ENCODE peak calls at places on chromosomes 3 and 15, in seven cellular contexts. P is CD8-positive, alpha-beta T cell; T is heart right ventricle; O is cardiac muscle cell; H is psoas muscle; Y is PC-3; V is neural progenitor cell. N is an unnamed sample.
A peak's percentile ranks its signal among the peaks of the same experiment; 100 is the strongest.

GRCh38 chr3:29538610-29538958 is 257.7 kb downstream of the RBMS3 start:
- DNase-seq in O (no peak), P (no peak), V (no peak), H (no peak), Y (no peak), T (no peak), N (no peak)

GRCh38 chr15:57610130-57610529 is 18.4 kb downstream of the MYZAP start:
- DNase-seq in T (peak; percentile 76), V (no peak), H (peak; percentile 58), P (no peak), O (no peak), Y (peak; percentile 93), N (no peak)

GRCh38 chr3:98731720-98732238 is 31.4 kb upstream of the ST3GAL6 start:
- DNase-seq in Y (no peak), H (no peak), P (no peak), V (no peak), O (no peak), T (no peak), N (no peak)

GRCh38 chr3:73052857-73053256 is 8.6 kb upstream of the EBLN2 start:
- DNase-seq in O (no peak), T (no peak), P (no peak), Y (peak; percentile 49), V (no peak), H (no peak), N (no peak)

GRCh38 chr3:116734243-116734642 is 24.7 kb downstream of the TUSC7 start:
- DNase-seq in H (no peak), T (no peak), Y (no peak), V (no peak), O (no peak), P (no peak), N (no peak)

GRCh38 chr3:141915016-141915415 is 38.6 kb downstream of the ATP1B3 start:
- DNase-seq in V (no peak), O (no peak), T (no peak), P (no peak), H (no peak), Y (no peak), N (no peak)

GRCh38 chr3:195162033-195162669 is 108.8 kb downstream of the XXYLT1 start:
- DNase-seq in O (no peak), T (no peak), V (no peak), H (no peak), Y (no peak), P (no peak), N (no peak)

GRCh38 chr3:53500165-53500777 is 5.9 kb downstream of the CACNA1D start:
- DNase-seq in T (no peak), H (no peak), O (no peak), P (no peak), V (no peak), Y (no peak), N (no peak)

GRCh38 chr3:67362686-67363085 is 291.7 kb downstream of the SUCLG2 start:
- DNase-seq in Y (peak; percentile 55), H (no peak), V (no peak), P (no peak), T (no peak), O (no peak), N (no peak)

GRCh38 chr15:73367624-73368300 is 996 bp downstream of the HCN4 start:
- DNase-seq in P (no peak), H (no peak), V (peak; percentile 64), T (no peak), Y (no peak), O (no peak), N (peak; percentile 16)

GRCh38 chr15:82768414-82769081 is 37.3 kb downstream of the FSD2 start:
- DNase-seq in P (no peak), O (no peak), T (no peak), H (peak; percentile 41), Y (peak; percentile 45), V (no peak), N (no peak)

DNA sequence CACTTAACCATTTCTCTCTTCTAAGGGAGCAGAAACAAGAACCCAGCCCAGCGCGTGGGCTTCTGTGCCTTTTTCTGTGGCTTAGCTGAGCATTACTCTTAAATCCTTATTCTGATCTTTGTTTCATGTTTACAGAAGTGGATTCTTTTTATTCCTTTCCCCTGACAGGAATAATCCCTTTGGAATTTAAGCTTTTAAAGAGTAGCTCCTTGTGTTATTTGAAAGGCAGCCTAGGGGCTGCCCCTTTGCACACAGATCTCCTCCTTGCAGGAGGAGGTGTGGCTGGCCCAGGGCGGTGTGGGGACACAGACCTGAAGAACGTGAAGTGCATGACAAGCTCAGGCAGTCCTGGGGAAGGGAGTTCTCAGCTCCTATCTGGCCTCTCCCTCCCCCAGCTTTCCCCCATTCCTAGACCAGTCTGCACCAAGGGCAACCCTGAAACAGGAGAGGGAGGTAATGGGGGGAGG is 77.1 kb upstream of the UBE2E1 start:
- DNase-seq in H (no peak), P (no peak), O (no peak), T (no peak), Y (peak; percentile 71), V (peak; percentile 76), N (peak; percentile 45)
- H3K27ac ChIP-seq in H (no peak overlapping the region), P (no peak overlapping the region), O (no peak overlapping the region), T (no peak overlapping the region), Y (no peak overlapping the region), V (peak overlapping the region; percentile 60), N (no peak overlapping the region)

DNA sequence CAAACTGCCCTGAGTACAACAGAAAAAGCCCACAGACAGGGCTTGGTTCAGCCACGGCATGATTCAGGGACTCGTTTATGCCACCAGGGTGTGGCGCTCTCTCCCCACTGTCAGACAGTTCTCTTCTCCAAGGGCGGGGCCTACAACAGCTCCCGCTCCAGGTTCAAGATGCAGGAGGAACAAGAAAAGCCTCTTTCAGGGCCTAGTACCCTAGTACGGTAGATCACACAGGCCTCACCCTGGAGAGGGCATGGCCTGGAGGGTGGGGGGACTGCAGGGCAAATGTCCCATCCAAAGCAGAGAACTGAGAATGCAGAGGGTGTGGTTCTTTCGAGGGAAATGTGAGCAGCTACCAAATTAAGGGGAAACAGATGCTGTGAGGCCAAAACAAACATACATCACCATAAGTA is 12.0 kb downstream of the MESD start:
- DNase-seq in O (peak; percentile 78), P (peak; percentile 34), V (peak; percentile 82), T (peak; percentile 56), H (peak; percentile 69), Y (peak; percentile 43), N (peak; percentile 83)
- TF ChIP-seq CTCF in O (peak; percentile 51), P (peak; percentile 17), V (peak; percentile 81), T (peak; percentile 55), H (peak; percentile 55), Y (peak; percentile 70), N (peak; percentile 90)

GRCh38 chr15:52427804-52428203 is 100.9 kb downstream of the MYO5A start:
- DNase-seq in O (peak; percentile 15), H (peak; percentile 32), T (no peak), Y (peak; percentile 6), V (peak; percentile 53), P (no peak), N (peak; percentile 48)
- H3K27ac ChIP-seq in O (peak overlapping the region; percentile 3), H (peak overlapping the region; percentile 80), T (peak overlapping the region; percentile 20), Y (no peak overlapping the region), V (no peak overlapping the region), P (no peak overlapping the region), N (no peak overlapping the region)

GRCh38 chr3:153704115-153704514 is 417.1 kb upstream of the ARHGEF26 start:
- DNase-seq in T (no peak), O (no peak), Y (peak; percentile 61), V (no peak), P (no peak), H (no peak), N (no peak)
- TF ChIP-seq CTCF in T (no peak), O (no peak), Y (peak; percentile 51), V (no peak), P (no peak), H (no peak), N (no peak)

GRCh38 chr3:55621026-55621422 is 133.9 kb upstream of the WNT5A start:
- DNase-seq in P (no peak), H (no peak), O (no peak), T (no peak), Y (no peak), V (no peak), N (no peak)

GRCh38 chr3:55622116-55622515 is 135.0 kb upstream of the WNT5A start:
- DNase-seq in P (no peak), H (no peak), T (no peak), V (no peak), Y (peak; percentile 71), O (no peak), N (no peak)

GRCh38 chr3:55619186-55619808 is 132.2 kb upstream of the WNT5A start:
- DNase-seq in H (no peak), Y (no peak), O (no peak), T (no peak), V (no peak), P (no peak), N (no peak)

GRCh38 chr3:55621648-55622047 is 134.5 kb upstream of the WNT5A start:
- DNase-seq in P (no peak), H (no peak), T (no peak), Y (peak; percentile 30), O (no peak), V (no peak), N (no peak)

DNA sequence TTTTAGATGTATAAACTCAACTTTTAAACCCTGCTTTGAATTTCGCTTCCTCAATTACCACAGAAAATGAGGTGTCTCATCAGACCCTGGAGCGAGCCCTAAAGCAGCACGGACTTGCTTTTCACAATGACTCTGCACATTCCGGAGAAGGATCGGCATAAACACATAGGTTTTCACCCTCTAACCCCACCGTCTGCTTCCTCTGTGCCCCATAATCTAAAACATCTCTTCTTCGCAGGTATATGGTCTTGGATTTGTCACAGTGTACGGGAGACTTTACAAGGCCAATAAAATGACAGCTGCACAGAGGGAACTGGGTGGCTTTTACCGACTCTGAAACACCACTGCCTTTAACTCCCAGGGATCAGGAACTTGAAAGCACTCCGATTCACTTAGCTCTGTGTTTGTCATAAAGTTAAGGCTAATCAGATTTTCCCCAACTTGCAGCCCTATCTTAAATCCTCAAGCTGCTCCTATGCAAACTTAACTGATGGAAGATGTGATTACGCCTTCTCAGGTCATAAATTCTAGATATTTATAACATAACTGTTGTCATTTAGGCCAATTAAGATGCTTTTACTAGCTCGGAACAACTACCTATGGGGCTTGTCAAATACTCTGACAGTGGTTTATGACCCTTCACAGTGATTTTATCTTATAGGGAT is 133.4 kb upstream of the WNT5A start:
- DNase-seq in H (no peak), T (no peak), P (no peak), V (no peak), O (no peak), Y (peak; percentile 55), N (peak; percentile 31)
- H3K27ac ChIP-seq in H (no peak overlapping the region), T (no peak overlapping the region), P (no peak overlapping the region), V (no peak overlapping the region), O (peak overlapping the region; percentile 46), Y (peak overlapping the region; percentile 44), N (peak overlapping the region; percentile 47)

DNA sequence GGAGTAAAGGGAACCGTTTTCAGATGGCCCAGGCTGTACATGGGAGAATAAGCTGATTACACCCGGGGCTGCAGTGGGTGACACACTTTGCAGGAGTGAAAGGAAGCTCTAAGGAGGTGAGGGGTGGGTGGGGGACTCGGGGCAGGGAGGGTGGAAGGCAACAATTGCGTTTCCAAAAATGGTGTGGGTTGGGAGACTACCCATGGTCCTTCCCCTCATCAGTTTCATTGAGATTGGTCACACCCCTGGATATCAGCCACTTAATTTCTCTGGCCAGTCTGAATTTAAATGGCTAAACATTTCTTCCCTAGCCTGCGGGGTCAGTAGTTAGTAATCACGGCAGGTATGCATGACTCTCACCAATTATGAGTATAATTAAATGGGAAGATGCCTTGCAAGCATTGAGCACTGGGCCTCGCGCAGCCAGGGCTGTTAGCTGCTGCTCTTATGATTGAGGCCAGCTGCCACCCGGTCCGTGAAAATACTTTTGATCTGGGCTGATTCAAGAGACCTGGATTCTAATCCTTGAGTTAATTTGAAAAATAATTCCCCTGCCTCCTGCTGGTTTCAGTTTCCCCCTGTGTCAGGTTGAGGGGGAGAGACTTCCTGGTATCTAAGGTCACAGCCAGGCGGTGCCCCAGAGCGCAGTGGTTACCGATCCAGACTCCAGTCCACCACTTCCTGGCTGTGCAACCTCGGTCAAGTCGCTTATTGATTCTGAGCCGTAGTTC is 23.3 kb downstream of the SLC6A6 start:
- DNase-seq in P (peak; percentile 45), T (no peak), H (no peak), O (no peak), V (no peak), Y (peak; percentile 61), N (peak; percentile 68)
- TF ChIP-seq CTCF in P (no peak), T (no peak), H (no peak), O (no peak), V (no peak), Y (no peak), N (peak; percentile 27)

N was measured in WERI-Rb-1.